ENCODE peak calls at places on chromosomes 13 and 19, in four cellular contexts. One of them, this sample, is unnamed.

GRCh38 chr13:89900104-89900760 is 1447.3 kb upstream of the MIR17HG start:
- DNase-seq in SK-N-SH: no peak
- DNase-seq in psoas muscle: no peak
- DNase-seq in T follicular helper cell: no peak
- DNase-seq in this sample: no peak

GRCh38 chr19:16590876-16591802 is 18.9 kb upstream of the SLC35E1 start:
- DNase-seq in T follicular helper cell: no peak
- DNase-seq in psoas muscle: no peak
- DNase-seq in SK-N-SH: no peak
- DNase-seq in this sample: no peak

GRCh38 chr19:40831502-40832430 is 18.5 kb downstream of the CYP2A6 start:
- DNase-seq in SK-N-SH: no peak
- DNase-seq in psoas muscle: no peak
- DNase-seq in T follicular helper cell: no peak
- DNase-seq in this sample: no peak

GRCh38 chr19:28313633-28314032 is 899.3 kb downstream of the UQCRFS1 start:
- DNase-seq in psoas muscle: peak; percentile 21
- DNase-seq in SK-N-SH: no peak
- DNase-seq in T follicular helper cell: no peak
- DNase-seq in this sample: peak; percentile 20

GRCh38 chr13:112657850-112658445 is 31.9 kb upstream of the ATP11A start:
- DNase-seq in psoas muscle: no peak
- DNase-seq in SK-N-SH: no peak
- DNase-seq in T follicular helper cell: no peak
- DNase-seq in this sample: no peak

GRCh38 chr13:106415427-106415826 is 120.0 kb downstream of the EFNB2 start:
- DNase-seq in SK-N-SH: no peak
- DNase-seq in psoas muscle: no peak
- DNase-seq in T follicular helper cell: no peak
- DNase-seq in this sample: no peak

GRCh38 chr13:109256866-109257760 is 529.3 kb downstream of the IRS2 start:
- DNase-seq in psoas muscle: no peak
- DNase-seq in T follicular helper cell: no peak
- DNase-seq in SK-N-SH: no peak
- DNase-seq in this sample: no peak

GRCh38 chr13:83498486-83499190 is 383.6 kb downstream of the SLITRK1 start:
- DNase-seq in SK-N-SH: no peak
- DNase-seq in T follicular helper cell: no peak
- DNase-seq in psoas muscle: no peak
- DNase-seq in this sample: no peak

GRCh38 chr13:112772929-112773328 is 83.1 kb downstream of the ATP11A start:
- DNase-seq in psoas muscle: no peak
- DNase-seq in SK-N-SH: no peak
- DNase-seq in T follicular helper cell: no peak
- DNase-seq in this sample: no peak

GRCh38 chr13:26897706-26898550 is 137.3 kb upstream of the GPR12 start:
- DNase-seq in T follicular helper cell: no peak
- DNase-seq in SK-N-SH: no peak
- DNase-seq in psoas muscle: no peak
- DNase-seq in this sample: no peak

GRCh38 chr19:12769689-12770088 is 5.7 kb downstream of the HOOK2 start:
- DNase-seq in psoas muscle: no peak
- DNase-seq in SK-N-SH: no peak
- DNase-seq in T follicular helper cell: no peak
- DNase-seq in this sample: no peak

GRCh38 chr13:30033681-30034447 is 183.4 kb upstream of the UBL3 start:
- DNase-seq in SK-N-SH: no peak
- DNase-seq in psoas muscle: no peak
- DNase-seq in T follicular helper cell: no peak
- DNase-seq in this sample: no peak

GRCh38 chr19:28358604-28359003 is 854.3 kb downstream of the UQCRFS1 start:
- DNase-seq in SK-N-SH: no peak
- DNase-seq in psoas muscle: no peak
- DNase-seq in T follicular helper cell: no peak
- DNase-seq in this sample: no peak

GRCh38 chr13:46160474-46161066 is 21.4 kb downstream of the LCP1 start:
- DNase-seq in T follicular helper cell: peak; percentile 20
- DNase-seq in psoas muscle: no peak
- DNase-seq in SK-N-SH: peak; percentile 75
- DNase-seq in this sample: no peak

GRCh38 chr19:18848860-18849661 is 17.3 kb downstream of the UPF1 start:
- DNase-seq in psoas muscle: peak; percentile 76
- DNase-seq in SK-N-SH: peak; percentile 70
- DNase-seq in T follicular helper cell: no peak
- DNase-seq in this sample: peak; percentile 79

GRCh38 chr13:26587251-26587650 is 29.8 kb downstream of the WASF3 start:
- DNase-seq in psoas muscle: no peak
- DNase-seq in T follicular helper cell: no peak
- DNase-seq in SK-N-SH: no peak
- DNase-seq in this sample: no peak